ENCODE peak calls at places on chromosomes 7 and 10, in ten cellular contexts. O is activated naive CD4-positive, alpha-beta T cell; P is effector memory CD8-positive, alpha-beta T cell; I is HEK293T; F is stimulated activated CD4-positive, alpha-beta T cell treated with anti-CD3 and anti-CD28 coated beads, Interleukin-2, amount 100 ng/mL, for 24 hours; L is tibial artery; R is AG04450; C is nephron progenitor cell; V is B cell; S is cerebellar cortex. U is an unnamed sample.

GRCh38 chr7:47292832-47293309 is 289.0 kb downstream of the TNS3 start:
- DNase-seq in O (no peak), R (no peak), L (no peak), F (no peak), V (no peak), C (no peak), I (no peak), P (no peak), S (no peak), U (no peak)

GRCh38 chr7:91264924-91265681 is 870 bp downstream of the FZD1 start:
- DNase-seq in P (no peak), C (peak), S (peak), F (no peak), L (peak), O (no peak), V (no peak), R (no peak), I (peak), U (no peak)

GRCh38 chr10:71427246-71427645 is 30.5 kb downstream of the CDH23 start:
- DNase-seq in L (no peak), C (no peak), V (no peak), P (no peak), O (no peak), F (no peak), S (no peak), R (no peak), I (no peak), U (no peak)

GRCh38 chr7:50663396-50664102 is 98.3 kb upstream of the DDC start:
- DNase-seq in F (no peak), I (no peak), C (no peak), O (no peak), S (no peak), P (no peak), V (no peak), L (no peak), R (no peak), U (no peak)

GRCh38 chr10:45592926-45593325 is 79.6 kb downstream of the ZFAND4 start:
- DNase-seq in P (no peak), F (no peak), L (no peak), I (no peak), O (no peak), C (no peak), S (peak), V (no peak), R (no peak), U (no peak)

GRCh38 chr10:116888380-116889055 is 39.2 kb downstream of the ENO4 start:
- DNase-seq in F (no peak), O (no peak), P (no peak), C (no peak), S (no peak), R (peak), L (peak), I (no peak), V (no peak), U (no peak)

GRCh38 chr10:69851306-69851705 is 49.6 kb downstream of the COL13A1 start:
- DNase-seq in V (no peak), R (no peak), P (no peak), L (no peak), S (no peak), C (no peak), O (no peak), I (no peak), F (no peak), U (no peak)

GRCh38 chr7:73452999-73453635 is 19.5 kb downstream of the FZD9 start:
- DNase-seq in L (no peak), I (no peak), V (no peak), O (no peak), S (no peak), C (no peak), R (no peak), F (no peak), P (no peak), U (no peak)

GRCh38 chr7:39691821-39692220 is 68.4 kb downstream of the RALA start:
- DNase-seq in O (no peak), R (no peak), F (no peak), S (no peak), V (no peak), I (no peak), L (no peak), C (no peak), P (no peak), U (no peak)

GRCh38 chr7:5508698-5509097 is 85.1 kb upstream of the TNRC18 start:
- DNase-seq in S (no peak), L (no peak), O (no peak), V (no peak), R (no peak), C (no peak), F (no peak), I (no peak), P (no peak), U (no peak)

GRCh38 chr10:95406651-95407280 is 116.0 kb upstream of the PDLIM1 start:
- DNase-seq in F (no peak), V (no peak), S (peak), P (no peak), O (no peak), L (peak), R (no peak), I (no peak), C (no peak), U (peak)

GRCh38 chr7:75662579-75663301 is 76.0 kb downstream of the HIP1 start:
- DNase-seq in L (no peak), C (no peak), I (no peak), S (no peak), V (peak), F (no peak), R (no peak), P (no peak), O (no peak), U (no peak)

GRCh38 chr7:12643644-12644043 is 43.8 kb upstream of the ARL4A start:
- DNase-seq in F (no peak), O (no peak), I (no peak), R (no peak), P (no peak), C (no peak), L (no peak), S (no peak), V (no peak), U (no peak)

GRCh38 chr7:96447109-96447645 is 125.3 kb upstream of the SLC25A13 start:
- DNase-seq in I (no peak), S (no peak), C (no peak), F (no peak), O (no peak), V (no peak), R (no peak), P (no peak), L (no peak), U (no peak)

GRCh38 chr10:79349766-79350406 is 2.6 kb downstream of the PPIF start:
- DNase-seq in I (no peak), O (no peak), C (peak), V (no peak), L (no peak), S (no peak), P (no peak), F (peak), R (no peak), U (no peak)

GRCh38 chr7:33457041-33457440 is 327.7 kb downstream of the BBS9 start:
- DNase-seq in R (no peak), F (no peak), P (no peak), V (no peak), L (no peak), I (no peak), C (no peak), O (no peak), S (no peak), U (no peak)

GRCh38 chr7:70306173-70306572 is 707.9 kb downstream of the AUTS2 start:
- DNase-seq in C (no peak), R (no peak), I (no peak), S (no peak), L (no peak), F (no peak), V (no peak), P (no peak), O (no peak), U (no peak)

GRCh38 chr10:3452234-3452633 is 279.7 kb upstream of the PITRM1 start:
- DNase-seq in I (no peak), C (no peak), R (peak), V (no peak), F (no peak), P (no peak), L (no peak), O (no peak), S (no peak), U (no peak)

GRCh38 chr10:112515852-112516251 is 68.8 kb downstream of the VTI1A start:
- DNase-seq in S (no peak), R (no peak), I (no peak), P (no peak), F (no peak), C (no peak), L (no peak), O (no peak), V (no peak), U (no peak)

GRCh38 chr10:53572799-53573198 is 800.2 kb upstream of the MBL2 start:
- DNase-seq in F (no peak), O (no peak), P (no peak), I (no peak), V (no peak), C (no peak), R (no peak), S (no peak), L (no peak), U (no peak)

GRCh38 chr10:70445718-70446485 is 4.4 kb upstream of the NODAL start:
- DNase-seq in R (peak), O (no peak), P (no peak), S (no peak), V (no peak), C (no peak), L (no peak), I (no peak), F (no peak), U (no peak)

GRCh38 chr10:49620841-49621378 is 7.1 kb downstream of the CHAT start:
- DNase-seq in P (no peak), C (no peak), R (no peak), F (no peak), L (no peak), O (no peak), V (no peak), S (peak), I (no peak), U (peak)

GRCh38 chr7:103031781-103032180 is 42.8 kb downstream of the FBXL13 start:
- DNase-seq in I (no peak), V (no peak), L (no peak), S (no peak), P (no peak), F (no peak), O (no peak), C (no peak), R (no peak), U (no peak)

GRCh38 chr10:45580781-45581496 is 91.6 kb downstream of the ZFAND4 start:
- DNase-seq in S (no peak), C (no peak), F (peak), V (peak), L (no peak), I (no peak), R (no peak), P (peak), O (no peak), U (no peak)

GRCh38 chr7:141585592-141586510 is 34.6 kb downstream of the AGK start:
- DNase-seq in F (peak), V (no peak), R (peak), I (no peak), P (no peak), S (no peak), O (no peak), C (no peak), L (no peak), U (no peak)

GRCh38 chr10:84593546-84593945 is 265.2 kb downstream of the CCSER2 start:
- DNase-seq in R (no peak), S (no peak), P (no peak), V (no peak), I (no peak), C (no peak), F (no peak), L (no peak), O (no peak), U (no peak)

GRCh38 chr10:101120884-101121660 is 10.0 kb upstream of the TLX1 start:
- DNase-seq in O (peak), S (no peak), L (no peak), P (peak), F (peak), I (no peak), C (no peak), R (no peak), V (peak), U (no peak)

GRCh38 chr10:97320480-97321031 is 1.5 kb downstream of the FRAT1 start:
- DNase-seq in S (no peak), L (no peak), I (no peak), R (no peak), O (no peak), F (peak), P (peak), C (peak), V (no peak), U (no peak)

GRCh38 chr10:118305730-118306129 is 36.4 kb downstream of the FAM204A start:
- DNase-seq in P (no peak), I (no peak), S (no peak), V (no peak), F (no peak), C (no peak), O (no peak), L (no peak), R (no peak), U (no peak)

GRCh38 chr10:92826061-92826460 is 22.3 kb upstream of the EXOC6 start:
- DNase-seq in I (no peak), P (no peak), C (no peak), S (no peak), L (no peak), O (no peak), V (no peak), R (no peak), F (no peak), U (no peak)

GRCh38 chr10:131148270-131148669 is 163.3 kb downstream of the TCERG1L start:
- DNase-seq in O (no peak), S (no peak), I (no peak), L (no peak), C (no peak), R (no peak), F (no peak), V (no peak), P (no peak), U (no peak)